ENCODE peak calls at places on chromosomes 12 and 14, in five cellular contexts. One of them, this sample, is unnamed.

GRCh38 chr14:21656980-21657379 is 3.3 kb downstream of the OR4E2 start:
- DNase-seq in effector memory CD8-positive, alpha-beta T cell: no peak
- DNase-seq in endodermal cell: no peak
- DNase-seq in fibroblast of villous mesenchyme: no peak
- DNase-seq in left cardiac atrium: no peak
- DNase-seq in this sample: no peak

GRCh38 chr12:115341442-115341841 is 657.5 kb upstream of the TBX3 start:
- DNase-seq in effector memory CD8-positive, alpha-beta T cell: no peak
- DNase-seq in fibroblast of villous mesenchyme: peak; percentile 95
- DNase-seq in endodermal cell: no peak
- DNase-seq in left cardiac atrium: peak; percentile 79
- DNase-seq in this sample: no peak

GRCh38 chr12:115354007-115354452 is 670.1 kb upstream of the TBX3 start:
- DNase-seq in effector memory CD8-positive, alpha-beta T cell: no peak
- DNase-seq in endodermal cell: no peak
- DNase-seq in fibroblast of villous mesenchyme: peak; percentile 96
- DNase-seq in left cardiac atrium: peak; percentile 70
- DNase-seq in this sample: no peak

GRCh38 chr14:57009585-57010515 is 199.6 kb upstream of the OTX2 start:
- DNase-seq in effector memory CD8-positive, alpha-beta T cell: no peak
- DNase-seq in left cardiac atrium: no peak
- DNase-seq in fibroblast of villous mesenchyme: no peak
- DNase-seq in endodermal cell: no peak
- DNase-seq in this sample: peak; percentile 7

GRCh38 chr12:1629338-1630080 is 478 bp downstream of the WNT5B start:
- DNase-seq in endodermal cell: peak; percentile 88
- DNase-seq in fibroblast of villous mesenchyme: no peak
- DNase-seq in effector memory CD8-positive, alpha-beta T cell: no peak
- DNase-seq in left cardiac atrium: peak; percentile 33
- DNase-seq in this sample: no peak

GRCh38 chr12:105057174-105057573 is 27.1 kb downstream of the ALDH1L2 start:
- DNase-seq in effector memory CD8-positive, alpha-beta T cell: no peak
- DNase-seq in left cardiac atrium: no peak
- DNase-seq in endodermal cell: no peak
- DNase-seq in fibroblast of villous mesenchyme: no peak
- DNase-seq in this sample: no peak

GRCh38 chr14:89507521-89507920 is 90.5 kb upstream of the FOXN3 start:
- DNase-seq in fibroblast of villous mesenchyme: peak; percentile 64
- DNase-seq in effector memory CD8-positive, alpha-beta T cell: no peak
- DNase-seq in endodermal cell: no peak
- DNase-seq in left cardiac atrium: no peak
- DNase-seq in this sample: no peak

GRCh38 chr12:119020377-119021360 is 39.3 kb downstream of the SRRM4 start:
- DNase-seq in endodermal cell: peak; percentile 98
- DNase-seq in effector memory CD8-positive, alpha-beta T cell: no peak
- DNase-seq in fibroblast of villous mesenchyme: no peak
- DNase-seq in left cardiac atrium: peak; percentile 56
- DNase-seq in this sample: no peak

GRCh38 chr12:53345486-53346195 is 9.5 kb upstream of the SP7 start:
- DNase-seq in fibroblast of villous mesenchyme: peak; percentile 49
- DNase-seq in left cardiac atrium: peak; percentile 66
- DNase-seq in endodermal cell: peak; percentile 74
- DNase-seq in effector memory CD8-positive, alpha-beta T cell: no peak
- DNase-seq in this sample: no peak

GRCh38 chr12:123034865-123035264 is 54.4 kb downstream of the ARL6IP4 start:
- DNase-seq in effector memory CD8-positive, alpha-beta T cell: no peak
- DNase-seq in left cardiac atrium: no peak
- DNase-seq in fibroblast of villous mesenchyme: peak; percentile 48
- DNase-seq in endodermal cell: no peak
- DNase-seq in this sample: no peak

GRCh38 chr12:80632835-80633234 is 74.6 kb upstream of the MYF6 start:
- DNase-seq in endodermal cell: peak; percentile 93
- DNase-seq in left cardiac atrium: no peak
- DNase-seq in fibroblast of villous mesenchyme: no peak
- DNase-seq in effector memory CD8-positive, alpha-beta T cell: no peak
- DNase-seq in this sample: no peak

GRCh38 chr14:103214461-103214958 is 91.2 kb downstream of the TNFAIP2 start:
- DNase-seq in left cardiac atrium: no peak
- DNase-seq in endodermal cell: no peak
- DNase-seq in effector memory CD8-positive, alpha-beta T cell: no peak
- DNase-seq in fibroblast of villous mesenchyme: no peak
- DNase-seq in this sample: no peak

GRCh38 chr12:89863332-89863938 is 154.8 kb upstream of the ATP2B1 start:
- DNase-seq in left cardiac atrium: no peak
- DNase-seq in fibroblast of villous mesenchyme: no peak
- DNase-seq in endodermal cell: no peak
- DNase-seq in effector memory CD8-positive, alpha-beta T cell: peak; percentile 65
- DNase-seq in this sample: no peak

GRCh38 chr12:24852420-24852819 is 96.5 kb downstream of the BCAT1 start:
- DNase-seq in fibroblast of villous mesenchyme: no peak
- DNase-seq in left cardiac atrium: no peak
- DNase-seq in effector memory CD8-positive, alpha-beta T cell: no peak
- DNase-seq in endodermal cell: no peak
- DNase-seq in this sample: no peak

This sample was measured in midbrain.